ENCODE peak calls at places on chromosome 2, in five cellular contexts. S, V, U, G and W are unnamed samples.

GRCh38 chr2:152063325-152063924 is 35.4 kb downstream of the CACNB4 start:
- DNase-seq in S (no peak), U (no peak), V (no peak), G (no peak), W (no peak)

GRCh38 chr2:97742381-97742847 is 29.0 kb downstream of the ZAP70 start:
- DNase-seq in U (no peak), S (peak; percentile 36), V (no peak), G (no peak), W (no peak)

GRCh38 chr2:193900292-193900691 is 1705.6 kb upstream of the TMEFF2 start:
- DNase-seq in S (no peak), U (no peak), V (no peak), G (no peak), W (no peak)

GRCh38 chr2:98643496-98644100 is 35.2 kb downstream of the UNC50 start:
- DNase-seq in G (no peak), S (no peak), V (no peak), U (no peak), W (no peak)

GRCh38 chr2:12715878-12716249 is 872 bp upstream of the TRIB2 start:
- DNase-seq in S (peak; percentile 78), G (no peak), U (peak; percentile 65), V (no peak), W (peak; percentile 70)

GRCh38 chr2:21367421-21367820 is 243.7 kb downstream of the TDRD15 start:
- DNase-seq in S (no peak), G (no peak), U (no peak), V (no peak), W (no peak)

GRCh38 chr2:111704246-111704645 is 179.7 kb downstream of the ANAPC1 start:
- DNase-seq in G (peak; percentile 82), S (peak; percentile 89), V (no peak), U (peak; percentile 32), W (no peak)

GRCh38 chr2:150150137-150150536 is 337.3 kb downstream of the RND3 start:
- DNase-seq in G (no peak), S (no peak), V (no peak), U (no peak), W (no peak)

GRCh38 chr2:81087646-81088045 is 783.1 kb upstream of the LRRTM1 start:
- DNase-seq in V (no peak), S (no peak), G (no peak), U (no peak), W (no peak)

GRCh38 chr2:236855176-236855865 is 230.4 kb upstream of the COPS8 start:
- DNase-seq in U (no peak), G (no peak), S (no peak), V (no peak), W (no peak)

GRCh38 chr2:148978026-148978685 is 60.3 kb upstream of the LYPD6B start:
- DNase-seq in S (no peak), G (no peak), U (no peak), V (no peak), W (no peak)

GRCh38 chr2:160372585-160372984 is 121.0 kb downstream of the RBMS1 start:
- DNase-seq in U (peak; percentile 48), S (peak; percentile 45), V (no peak), G (no peak), W (no peak)

GRCh38 chr2:218270721-218271486 is 585 bp downstream of the PNKD start:
- DNase-seq in G (no peak), S (peak; percentile 66), V (no peak), U (no peak), W (no peak)

GRCh38 chr2:218271865-218272530 is 1.7 kb downstream of the PNKD start:
- DNase-seq in U (no peak), G (no peak), S (peak; percentile 27), V (no peak), W (no peak)

GRCh38 chr2:218271487-218271797 is 1.1 kb downstream of the PNKD start:
- DNase-seq in U (no peak), G (no peak), S (peak; percentile 32), V (no peak), W (no peak)

GRCh38 chr2:218273908-218274249 is 3.6 kb downstream of the PNKD start:
- DNase-seq in U (no peak), V (no peak), G (no peak), S (no peak), W (no peak)

DNA sequence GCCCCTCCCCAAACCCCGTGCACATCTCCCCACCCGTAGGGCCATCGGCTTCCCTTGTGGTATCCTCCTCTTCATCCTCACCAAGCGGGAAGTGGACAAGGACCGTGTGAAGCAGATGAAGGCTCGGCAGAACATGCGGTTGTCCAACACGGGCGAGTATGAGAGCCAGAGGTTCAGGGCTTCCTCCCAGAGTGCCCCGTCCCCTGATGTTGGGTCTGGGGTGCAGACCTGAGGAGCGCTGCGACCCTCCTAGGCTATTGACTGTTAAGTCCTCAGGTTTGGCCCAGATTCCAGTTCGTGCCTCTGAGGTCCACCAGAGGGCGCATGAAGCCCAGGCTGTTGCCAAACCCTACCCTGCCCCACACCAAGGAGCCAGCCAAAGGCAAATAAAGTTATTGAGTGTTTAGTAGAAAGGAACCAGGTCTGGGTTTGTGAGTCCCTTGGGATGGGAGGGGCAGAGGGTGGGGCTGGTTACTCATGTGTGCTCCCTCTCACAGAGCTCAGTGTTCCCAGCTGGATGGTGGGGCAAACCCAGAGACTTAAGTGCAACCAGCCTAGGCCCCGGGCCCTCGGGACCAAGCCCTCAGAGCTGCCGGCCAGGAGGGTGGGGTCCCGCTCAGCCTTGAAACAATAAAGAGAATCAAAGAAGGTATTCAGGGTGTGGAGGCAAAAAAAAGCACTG is 2.4 kb downstream of the PNKD start:
- DNase-seq in V (peak; percentile 94), U (peak; percentile 96), G (peak; percentile 75), S (peak; percentile 96), W (peak; percentile 68)
- H3K4me3 ChIP-seq in V (no peak overlapping the region), U (no peak overlapping the region), G (no peak overlapping the region), S (no peak overlapping the region), W (no peak overlapping the region)

DNA sequence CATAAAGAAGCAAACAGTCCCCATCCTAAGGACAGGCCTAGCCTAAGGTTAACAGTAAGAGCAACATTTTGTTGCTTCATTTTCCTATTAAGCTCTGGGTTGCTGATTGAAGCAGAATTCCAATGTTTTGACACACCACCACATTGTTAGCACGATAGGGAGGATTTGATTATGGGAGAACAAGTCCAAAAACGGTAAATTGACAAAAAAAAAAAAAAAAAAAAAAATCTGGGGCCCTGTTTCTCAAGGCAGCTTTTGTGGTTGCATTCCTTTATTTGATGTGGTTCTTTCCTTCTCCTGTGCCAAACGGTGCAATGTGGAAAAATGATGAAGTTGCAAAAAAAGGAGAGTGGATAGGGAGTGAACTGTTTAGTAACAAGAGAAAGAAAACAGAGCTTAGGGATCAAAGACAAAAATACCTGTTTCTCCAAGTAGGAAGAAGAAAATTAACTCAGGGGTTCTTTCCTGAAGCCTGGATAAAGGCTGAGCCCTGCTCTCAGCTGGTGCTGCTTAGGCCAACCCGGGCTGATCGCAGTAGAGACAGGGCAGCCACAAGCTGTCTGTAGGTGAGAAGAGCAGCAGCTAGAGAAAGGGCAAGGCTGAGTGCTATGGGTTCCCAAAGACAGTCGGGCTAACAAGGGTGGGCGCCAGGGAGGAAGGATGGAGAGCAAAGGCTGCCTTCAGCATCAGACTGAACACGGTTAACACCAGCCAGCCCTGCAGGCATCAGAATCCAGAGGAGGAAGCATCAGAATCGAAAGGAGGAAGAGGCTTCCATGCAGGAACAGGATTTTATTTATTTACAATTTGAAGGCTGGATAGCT is 167.8 kb upstream of the FOSL2 start:
- DNase-seq in V (peak; percentile 95), U (peak; percentile 98), G (peak; percentile 78), S (peak; percentile 82), W (no peak)
- H3K4me3 ChIP-seq in V (peak overlapping the region; percentile 7), U (peak overlapping the region; percentile 30), G (no peak overlapping the region), S (peak overlapping the region; percentile 57), W (no peak overlapping the region)

DNA sequence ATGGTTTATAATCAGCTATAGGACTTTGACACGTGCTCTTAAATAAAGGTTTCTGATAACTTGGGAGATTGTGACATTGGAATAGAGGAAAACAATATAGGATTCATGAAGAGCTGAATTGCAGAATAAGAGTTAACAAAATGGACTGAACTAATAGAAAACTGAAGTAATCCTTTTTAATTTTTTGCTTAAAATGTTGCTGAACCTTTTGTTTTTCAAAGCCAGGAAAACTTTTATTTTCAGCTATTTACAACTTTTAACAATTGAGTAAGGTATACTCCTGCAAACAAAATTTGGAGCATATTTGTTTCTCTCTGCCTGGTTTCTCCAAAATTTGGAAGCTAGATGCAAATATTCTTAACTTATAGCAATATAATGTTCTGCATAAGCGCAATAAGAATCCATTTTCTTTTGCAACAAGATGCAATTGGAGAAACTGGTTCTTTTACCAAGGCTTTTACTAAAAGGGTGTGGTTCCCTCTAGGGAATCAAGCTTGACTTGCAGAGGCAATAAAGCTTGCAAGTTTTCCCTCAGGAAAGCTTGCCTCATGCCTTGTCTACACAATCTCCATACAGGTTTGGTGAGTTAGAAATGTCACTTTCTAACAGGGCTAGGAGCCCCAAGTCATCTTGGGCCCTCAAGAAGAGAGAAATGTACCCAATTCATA is 10.3 kb upstream of the PDK1 start:
- DNase-seq in S (peak; percentile 65), V (no peak), G (no peak), U (peak; percentile 30), W (no peak)
- H3K4me3 ChIP-seq in S (no peak overlapping the region), V (no peak overlapping the region), G (no peak overlapping the region), U (no peak overlapping the region), W (no peak overlapping the region)

GRCh38 chr2:219405958-219406860 is 12.0 kb upstream of the DES start:
- DNase-seq in S (no peak), G (no peak), V (no peak), U (no peak), W (no peak)
- H3K4me3 ChIP-seq in S (no peak overlapping the region), G (no peak overlapping the region), V (no peak overlapping the region), U (no peak overlapping the region), W (no peak overlapping the region)

GRCh38 chr2:190451561-190452176 is 43.5 kb downstream of the MFSD6 start:
- DNase-seq in V (no peak), U (no peak), G (no peak), S (peak; percentile 61), W (no peak)
- H3K4me3 ChIP-seq in V (no peak overlapping the region), U (no peak overlapping the region), G (no peak overlapping the region), S (no peak overlapping the region), W (no peak overlapping the region)

GRCh38 chr2:239327536-239328305 is 73.1 kb downstream of the HDAC4 start:
- DNase-seq in V (no peak), U (peak; percentile 21), S (peak; percentile 28), G (no peak), W (no peak)

GRCh38 chr2:239329284-239329971 is 71.4 kb downstream of the HDAC4 start:
- DNase-seq in S (no peak), U (no peak), G (no peak), V (no peak), W (no peak)

GRCh38 chr2:239324456-239324855 is 76.4 kb downstream of the HDAC4 start:
- DNase-seq in V (no peak), G (no peak), S (no peak), U (no peak), W (no peak)

GRCh38 chr2:239328306-239329191 is 72.3 kb downstream of the HDAC4 start:
- DNase-seq in S (peak; percentile 81), U (peak; percentile 95), V (peak; percentile 79), G (no peak), W (no peak)

GRCh38 chr2:239326831-239327535 is 73.8 kb downstream of the HDAC4 start:
- DNase-seq in S (no peak), V (no peak), G (peak; percentile 65), U (no peak), W (peak; percentile 38)
- H3K4me3 ChIP-seq in S (no peak overlapping the region), V (no peak overlapping the region), G (no peak overlapping the region), U (no peak overlapping the region), W (no peak overlapping the region)

GRCh38 chr2:133362061-133362476 is 206.2 kb downstream of the NCKAP5 start:
- DNase-seq in G (no peak), V (no peak), U (peak; percentile 52), S (peak; percentile 71), W (no peak)
- H3K4me3 ChIP-seq in G (no peak overlapping the region), V (no peak overlapping the region), U (peak overlapping the region; percentile 13), S (peak overlapping the region; percentile 37), W (no peak overlapping the region)

GRCh38 chr2:28809927-28810326 is 707 bp upstream of the SPDYA start:
- DNase-seq in U (no peak), S (no peak), V (no peak), G (no peak), W (no peak)
- H3K4me3 ChIP-seq in U (peak overlapping the region; percentile 66), S (peak overlapping the region; percentile 76), V (peak overlapping the region; percentile 60), G (no peak overlapping the region), W (peak overlapping the region; percentile 47)